ENCODE peak calls at places on chromosomes 7 and 10, in ten cellular contexts. U is sciatic nerve; I is activated T-cell treated with anti-CD3 and anti-CD28 coated beads, Interleukin-2, amount 50 U/mL, for 48 hours; M is transverse colon; F is glutamatergic neuron; X is activated CD4-positive, alpha-beta T cell treated with anti-CD3 and anti-CD28 coated beads for 1 hour; D is iPS-NIHi11; T is dermis microvascular lymphatic vessel endothelial cell; V is anterior cingulate cortex; S is PC-3. W is an unnamed sample.

GRCh38 chr10:1069680-1070079 is 13.5 kb downstream of the WDR37 start:
- DNase-seq in U (no peak), I (no peak), M (no peak), F (no peak), X (no peak), D (no peak), T (no peak), V (no peak), S (no peak), W (no peak)

GRCh38 chr7:155860461-155860839 is 48.2 kb upstream of the SHH start:
- DNase-seq in U (no peak), I (no peak), M (no peak), F (no peak), X (no peak), D (no peak), T (no peak), V (no peak), S (no peak), W (no peak)

GRCh38 chr7:151078233-151079040 is 2.2 kb downstream of the FASTK start:
- DNase-seq in U (no peak), I (no peak), M (no peak), F (no peak), X (no peak), D (peak; percentile 50), T (no peak), V (no peak), S (no peak), W (no peak)

GRCh38 chr7:118305686-118306085 is 81.2 kb downstream of the ANKRD7 start:
- DNase-seq in U (no peak), I (no peak), M (no peak), F (no peak), X (no peak), D (no peak), T (no peak), V (no peak), S (no peak), W (peak; percentile 31)

GRCh38 chr7:158746957-158747356 is 42.4 kb upstream of the NCAPG2 start:
- DNase-seq in U (no peak), I (no peak), M (no peak), F (no peak), X (no peak), D (no peak), T (no peak), V (no peak), S (no peak), W (no peak)

GRCh38 chr10:49283491-49283890 is 15.5 kb upstream of the C10orf71 start:
- DNase-seq in U (peak; percentile 37), I (no peak), M (no peak), F (no peak), X (no peak), D (no peak), T (no peak), V (no peak), S (no peak), W (no peak)

GRCh38 chr7:2661096-2661449 is 26.9 kb upstream of the AMZ1 start:
- DNase-seq in U (peak; percentile 66), I (no peak), M (no peak), F (no peak), X (no peak), D (no peak), T (no peak), V (no peak), S (no peak), W (no peak)

GRCh38 chr7:33959676-33960075 is 54.3 kb downstream of the BMPER start:
- DNase-seq in U (no peak), I (no peak), M (no peak), F (no peak), X (no peak), D (no peak), T (no peak), V (no peak), S (no peak), W (no peak)

GRCh38 chr10:29962451-29962850 is 96.9 kb downstream of the JCAD start:
- DNase-seq in U (no peak), I (no peak), M (no peak), F (no peak), X (no peak), D (no peak), T (no peak), V (no peak), S (no peak), W (no peak)

GRCh38 chr7:29139191-29139590 is 7.1 kb downstream of the CPVL start:
- DNase-seq in U (no peak), I (no peak), M (no peak), F (no peak), X (no peak), D (no peak), T (no peak), V (no peak), S (peak; percentile 85), W (peak; percentile 87)

GRCh38 chr10:117503170-117503885 is 39.2 kb upstream of the EMX2 start:
- DNase-seq in U (no peak), I (no peak), M (no peak), F (no peak), X (no peak), D (no peak), T (no peak), V (no peak), S (no peak), W (no peak)

GRCh38 chr7:148623586-148624282 is 33.2 kb downstream of the C7orf33 start:
- DNase-seq in U (no peak), I (no peak), M (no peak), F (no peak), X (no peak), D (no peak), T (no peak), V (no peak), S (peak; percentile 13), W (no peak)

GRCh38 chr7:81529785-81530184 is 240.1 kb downstream of the HGF start:
- DNase-seq in U (no peak), I (no peak), M (no peak), F (no peak), X (no peak), D (no peak), T (no peak), V (no peak), S (no peak), W (no peak)

GRCh38 chr7:151715661-151716338 is 161.1 kb downstream of the PRKAG2 start:
- DNase-seq in U (no peak), I (no peak), M (peak; percentile 46), F (no peak), X (no peak), D (no peak), T (no peak), V (no peak), S (no peak), W (no peak)

GRCh38 chr10:97138174-97138573 is 47.6 kb downstream of the SLIT1 start:
- DNase-seq in U (no peak), I (no peak), M (no peak), F (no peak), X (no peak), D (peak; percentile 80), T (no peak), V (no peak), S (peak; percentile 9), W (no peak)

GRCh38 chr10:58140706-58141347 is 126.9 kb downstream of the IPMK start:
- DNase-seq in U (no peak), I (no peak), M (no peak), F (no peak), X (no peak), D (no peak), T (no peak), V (no peak), S (no peak), W (no peak)

GRCh38 chr7:51350195-51350896 is 33.7 kb upstream of the COBL start:
- DNase-seq in U (no peak), I (no peak), M (peak; percentile 59), F (no peak), X (no peak), D (peak; percentile 35), T (no peak), V (no peak), S (peak; percentile 92), W (peak; percentile 96)

GRCh38 chr10:132065491-132066105 is at the start of gene JAKMIP3:
- DNase-seq in U (peak; percentile 67), I (no peak), M (peak; percentile 32), F (no peak), X (no peak), D (peak; percentile 66), T (peak; percentile 32), V (peak; percentile 66), S (peak; percentile 87), W (peak; percentile 76)

GRCh38 chr7:134450296-134451000 is 8.5 kb downstream of the AKR1B1 start:
- DNase-seq in U (no peak), I (no peak), M (peak; percentile 17), F (no peak), X (no peak), D (no peak), T (no peak), V (no peak), S (peak; percentile 36), W (no peak)

GRCh38 chr10:51100221-51100620 is 25.9 kb downstream of the PRKG1 start:
- DNase-seq in U (no peak), I (no peak), M (no peak), F (no peak), X (no peak), D (no peak), T (no peak), V (no peak), S (no peak), W (no peak)

GRCh38 chr10:128511284-128511683 is 385.1 kb upstream of the MKI67 start:
- DNase-seq in U (no peak), I (no peak), M (no peak), F (no peak), X (no peak), D (no peak), T (no peak), V (no peak), S (no peak), W (no peak)

GRCh38 chr10:8039323-8039922 is 15.1 kb upstream of the GATA3 start:
- DNase-seq in U (no peak), I (no peak), M (no peak), F (no peak), X (no peak), D (no peak), T (no peak), V (no peak), S (no peak), W (no peak)

GRCh38 chr7:158001621-158002320 is 585.9 kb downstream of the PTPRN2 start:
- DNase-seq in U (no peak), I (no peak), M (no peak), F (no peak), X (no peak), D (no peak), T (no peak), V (no peak), S (peak; percentile 72), W (peak; percentile 29)

GRCh38 chr7:641269-641671 is 85.2 kb upstream of the DNAAF5 start:
- DNase-seq in U (no peak), I (no peak), M (no peak), F (no peak), X (no peak), D (peak; percentile 46), T (peak; percentile 82), V (no peak), S (peak; percentile 89), W (no peak)